ENCODE peak calls at places on chromosome 1, in nine cellular contexts. H is IMR-90, S is esophagus squamous epithelium, N is left lung, R is sigmoid colon, F is fibroblast of lung, W is A549, O is colonic mucosa, C is tibial artery. M is an unnamed sample.

GRCh38 chr1:173506437-173506836 is 29.3 kb downstream of the PRDX6 start:
- DNase-seq in N (peak; percentile 50), O (peak; percentile 81), C (no peak), R (no peak), W (peak; percentile 63), H (no peak), S (no peak), F (no peak), M (no peak)

GRCh38 chr1:237851209-237851845 is 39.4 kb downstream of the ZP4 start:
- DNase-seq in O (peak; percentile 37), N (no peak), R (no peak), S (no peak), W (peak; percentile 58), H (peak; percentile 35), F (peak; percentile 55), C (no peak), M (peak; percentile 78)

GRCh38 chr1:56045062-56045461 is 534.3 kb downstream of the PLPP3 start:
- DNase-seq in S (no peak), H (no peak), N (no peak), C (no peak), R (no peak), F (no peak), O (no peak), W (no peak), M (no peak)

GRCh38 chr1:247043406-247043805 is 35.2 kb downstream of the ZNF670 start:
- DNase-seq in H (no peak), S (no peak), C (no peak), R (no peak), W (no peak), O (no peak), N (no peak), F (no peak), M (no peak)

GRCh38 chr1:201511925-201512539 is 5.1 kb upstream of the CSRP1 start:
- DNase-seq in O (peak; percentile 47), S (no peak), F (no peak), N (peak; percentile 86), W (no peak), R (peak; percentile 89), H (no peak), C (peak; percentile 61), M (peak; percentile 55)

GRCh38 chr1:212606734-212607205 is 1.8 kb upstream of the ATF3 start:
- DNase-seq in C (peak; percentile 40), H (no peak), O (peak; percentile 87), F (no peak), W (no peak), N (peak; percentile 92), R (peak; percentile 78), S (no peak), M (no peak)

GRCh38 chr1:63255153-63255552 is 67.2 kb upstream of the FOXD3 start:
- DNase-seq in W (no peak), R (no peak), N (no peak), F (no peak), C (no peak), O (no peak), S (no peak), H (no peak), M (no peak)

GRCh38 chr1:90501281-90501680 is 215.8 kb downstream of the BARHL2 start:
- DNase-seq in O (no peak), R (no peak), C (no peak), F (no peak), H (no peak), N (no peak), S (no peak), W (no peak), M (no peak)

GRCh38 chr1:206816390-206817287 is 44.3 kb upstream of the IL10 start:
- DNase-seq in H (peak; percentile 40), F (no peak), N (no peak), S (no peak), C (no peak), O (no peak), R (no peak), W (no peak), M (no peak)

GRCh38 chr1:40039757-40040510 is 595 bp upstream of the CAP1 start:
- DNase-seq in R (peak; percentile 95), S (peak; percentile 54), N (peak; percentile 97), F (peak; percentile 90), C (peak; percentile 92), O (peak; percentile 93), H (peak; percentile 79), W (peak; percentile 88), M (peak; percentile 51)

GRCh38 chr1:46517010-46517600 is 27.5 kb downstream of the DMBX1 start:
- DNase-seq in C (no peak), H (no peak), W (peak; percentile 34), F (no peak), N (peak; percentile 89), S (no peak), O (peak; percentile 92), R (no peak), M (no peak)

GRCh38 chr1:93667642-93668041 is 14.0 kb downstream of the BCAR3 start:
- DNase-seq in R (no peak), W (no peak), H (no peak), C (no peak), S (no peak), F (no peak), O (no peak), N (no peak), M (peak; percentile 40)

GRCh38 chr1:84689514-84690396 is 506 bp downstream of the SSX2IP start:
- DNase-seq in W (peak; percentile 39), N (no peak), F (peak; percentile 44), S (no peak), C (peak; percentile 55), O (peak; percentile 51), H (peak; percentile 36), R (peak; percentile 86), M (peak; percentile 47)

DNA sequence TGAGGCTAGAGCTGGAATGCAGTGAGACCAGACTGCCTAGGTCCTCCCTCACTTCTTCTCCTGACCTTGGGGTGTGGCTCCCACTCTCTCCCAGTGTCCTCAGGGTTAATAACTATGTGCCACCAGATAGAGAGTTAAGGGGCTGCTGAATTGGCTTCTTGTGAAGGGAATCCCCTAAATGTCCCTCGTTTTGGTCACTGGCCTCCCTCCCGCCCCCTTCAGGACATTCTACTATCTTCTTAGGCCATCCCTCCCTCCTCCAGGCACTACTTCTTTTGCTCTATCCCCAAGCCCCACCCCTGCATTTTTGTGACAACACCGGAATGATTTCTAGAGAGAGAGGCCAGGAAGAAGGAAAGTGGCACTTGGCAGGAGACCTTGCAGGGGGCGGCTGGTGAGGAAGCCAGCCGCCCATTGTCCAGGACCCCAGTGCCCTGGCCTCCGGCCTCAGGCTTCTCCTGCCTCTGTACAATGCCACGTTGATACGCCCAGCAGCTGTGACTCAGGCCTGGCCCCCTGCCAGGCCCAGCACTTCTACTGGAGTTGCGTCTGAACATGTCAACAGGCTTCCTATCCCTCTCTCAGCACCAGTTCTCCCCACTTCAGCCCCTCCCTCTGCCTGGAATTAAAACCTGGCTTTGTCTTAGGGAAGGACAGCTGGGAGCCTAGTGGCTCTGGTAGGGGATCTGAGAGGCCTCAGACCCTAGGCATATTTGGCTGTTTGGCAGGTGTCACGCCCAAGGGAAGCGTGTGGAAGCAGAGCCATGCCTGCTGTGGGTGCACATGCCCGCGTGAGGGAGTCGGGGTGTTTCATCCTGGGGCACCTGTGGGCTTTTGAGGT is 9.1 kb downstream of the LMNA start:
- DNase-seq in C (peak; percentile 99), R (peak; percentile 99), W (peak; percentile 95), N (peak; percentile 96), O (peak; percentile 97), F (peak; percentile 97), S (peak; percentile 65), H (peak; percentile 98), M (peak; percentile 96)
- H3K4me1 ChIP-seq in C (peaks cover 22% of the 10 kb centered on the region), R (peaks cover 4% of the 10 kb centered on the region), W (peaks cover 96% of the 10 kb centered on the region), N (peaks cover 96% of the 10 kb centered on the region), O (peaks cover 79% of the 10 kb centered on the region), F (peaks cover 47% of the 10 kb centered on the region), S (peaks cover 100% of the 10 kb centered on the region), H (peaks cover 63% of the 10 kb centered on the region), M (peaks cover 59% of the 10 kb centered on the region)

GRCh38 chr1:204287466-204287881 is 72.3 kb downstream of the PLEKHA6 start:
- DNase-seq in W (peak; percentile 22), H (no peak), O (no peak), N (no peak), C (no peak), F (no peak), R (no peak), S (no peak), M (no peak)

GRCh38 chr1:204285438-204286322 is 71.9 kb upstream of the GOLT1A start:
- DNase-seq in O (no peak), C (no peak), W (no peak), N (no peak), F (no peak), R (no peak), S (no peak), H (no peak), M (no peak)

GRCh38 chr1:204284929-204285328 is 71.1 kb upstream of the GOLT1A start:
- DNase-seq in N (no peak), H (no peak), R (no peak), S (no peak), F (no peak), W (no peak), O (no peak), C (no peak), M (no peak)

GRCh38 chr1:204286841-204287387 is 72.8 kb downstream of the PLEKHA6 start:
- DNase-seq in O (peak; percentile 40), C (no peak), F (no peak), H (no peak), R (no peak), S (no peak), N (no peak), W (peak; percentile 30), M (no peak)

DNA sequence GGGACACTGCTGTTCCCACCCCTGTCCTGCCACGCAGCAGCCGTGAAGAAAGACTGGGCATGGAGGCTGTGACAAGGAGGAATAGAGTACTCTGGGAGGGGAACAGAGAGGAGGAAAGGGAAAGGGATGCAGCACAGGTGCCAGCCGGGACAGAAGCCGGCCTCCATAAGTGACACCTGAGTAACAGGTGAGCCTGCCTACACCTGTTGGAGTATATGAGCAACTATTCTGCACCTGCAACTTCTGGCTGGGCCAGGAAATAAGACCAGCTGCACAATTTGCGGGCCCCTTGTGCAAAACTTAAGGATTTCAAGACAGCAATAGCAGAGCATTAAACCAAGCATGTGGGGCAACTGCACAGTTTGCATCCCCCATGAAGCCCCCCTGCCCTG is 72.5 kb upstream of the GOLT1A start:
- DNase-seq in N (no peak), R (no peak), S (no peak), H (no peak), W (no peak), O (no peak), F (no peak), C (no peak), M (no peak)
- H3K4me3 ChIP-seq in N (no peak overlapping the region), R (no peak overlapping the region), S (no peak overlapping the region), H (no peak overlapping the region), W (peak overlapping the region; percentile 38), O (no peak overlapping the region), F (no peak overlapping the region), C (no peak overlapping the region), M (peak overlapping the region; percentile 63)

DNA sequence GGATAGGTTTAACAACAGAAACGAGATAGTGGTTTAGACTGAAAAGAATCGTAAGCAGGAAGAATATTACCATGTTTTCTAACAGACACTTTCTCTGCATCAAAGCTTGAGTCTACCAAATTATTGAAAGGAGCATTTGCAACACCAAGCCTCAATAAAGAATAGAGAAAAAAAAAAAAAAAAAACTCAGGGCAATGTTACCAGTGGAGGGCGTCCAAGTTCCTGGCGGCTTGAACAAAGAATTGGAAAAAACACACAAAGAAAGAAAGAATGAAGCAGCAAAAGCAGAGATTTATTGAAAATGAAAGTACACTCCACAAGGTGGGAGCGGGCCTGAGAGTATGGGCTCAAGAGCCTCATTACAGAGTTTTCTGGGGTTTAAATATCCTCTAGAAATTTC is 686.5 kb upstream of the ADGRL2 start:
- DNase-seq in W (no peak), N (no peak), O (no peak), F (no peak), H (no peak), R (no peak), C (no peak), S (no peak), M (no peak)
- TF ChIP-seq CTCF in W (no peak), N (no peak), O (no peak), F (no peak), H (peak; percentile 2), R (no peak), C (no peak), S (no peak), M (peak; percentile 32)

GRCh38 chr1:229897540-229897939 is 169.5 kb upstream of the GALNT2 start:
- DNase-seq in W (no peak), R (no peak), N (no peak), F (no peak), C (no peak), H (no peak), O (no peak), S (no peak), M (no peak)
- H3K4me1 ChIP-seq in W (no peaks in the 10 kb centered on the region), R (no peaks in the 10 kb centered on the region), N (no peaks in the 10 kb centered on the region), F (no peaks in the 10 kb centered on the region), C (no peaks in the 10 kb centered on the region), H (no peaks in the 10 kb centered on the region), O (no peaks in the 10 kb centered on the region), S (no peaks in the 10 kb centered on the region), M (peaks cover 16% of the 10 kb centered on the region)